ENCODE peak calls at places on chromosomes 2 and 18, in five cellular contexts. One of them, this sample, is unnamed.

GRCh38 chr2:239878686-239879085 is 146.5 kb downstream of the NDUFA10 start:
- DNase-seq in T-cell: no peak
- DNase-seq in Calu3: no peak
- DNase-seq in AG08396: no peak
- DNase-seq in RCC 7860: no peak
- DNase-seq in this sample: no peak

GRCh38 chr2:239297142-239298125 is 103.4 kb downstream of the HDAC4 start:
- DNase-seq in RCC 7860: peak
- DNase-seq in T-cell: no peak
- DNase-seq in AG08396: no peak
- DNase-seq in Calu3: no peak
- DNase-seq in this sample: no peak

GRCh38 chr2:143607446-143608110 is 478.4 kb downstream of the ARHGAP15 start:
- DNase-seq in RCC 7860: no peak
- DNase-seq in AG08396: peak
- DNase-seq in Calu3: no peak
- DNase-seq in T-cell: no peak
- DNase-seq in this sample: no peak

GRCh38 chr18:58520964-58521363 is 107.9 kb downstream of the ALPK2 start:
- DNase-seq in Calu3: peak
- DNase-seq in T-cell: no peak
- DNase-seq in RCC 7860: peak
- DNase-seq in AG08396: no peak
- DNase-seq in this sample: no peak

GRCh38 chr18:9673296-9674251 is 34.5 kb upstream of the RAB31 start:
- DNase-seq in Calu3: peak
- DNase-seq in RCC 7860: peak
- DNase-seq in AG08396: peak
- DNase-seq in T-cell: no peak
- DNase-seq in this sample: no peak

GRCh38 chr18:26747131-26747475 is 118.4 kb downstream of the AQP4 start:
- DNase-seq in Calu3: no peak
- DNase-seq in AG08396: no peak
- DNase-seq in RCC 7860: no peak
- DNase-seq in T-cell: no peak
- DNase-seq in this sample: no peak

GRCh38 chr18:61583548-61583947 is 250.3 kb downstream of the CDH20 start:
- DNase-seq in T-cell: no peak
- DNase-seq in Calu3: no peak
- DNase-seq in AG08396: no peak
- DNase-seq in RCC 7860: no peak
- DNase-seq in this sample: no peak

GRCh38 chr2:108585446-108585845 is 51.2 kb downstream of the LIMS1 start:
- DNase-seq in RCC 7860: no peak
- DNase-seq in T-cell: no peak
- DNase-seq in Calu3: no peak
- DNase-seq in AG08396: no peak
- DNase-seq in this sample: no peak

GRCh38 chr18:76980663-76981387 is 151.8 kb downstream of the MBP start:
- DNase-seq in AG08396: no peak
- DNase-seq in T-cell: no peak
- DNase-seq in Calu3: no peak
- DNase-seq in RCC 7860: no peak
- DNase-seq in this sample: no peak

GRCh38 chr2:5692561-5693287 is 540 bp downstream of the SOX11 start:
- DNase-seq in T-cell: no peak
- DNase-seq in Calu3: no peak
- DNase-seq in AG08396: peak
- DNase-seq in RCC 7860: no peak
- DNase-seq in this sample: no peak

GRCh38 chr18:75264195-75264594 is 53.6 kb downstream of the TSHZ1 start:
- DNase-seq in Calu3: no peak
- DNase-seq in AG08396: no peak
- DNase-seq in T-cell: no peak
- DNase-seq in RCC 7860: no peak
- DNase-seq in this sample: no peak

GRCh38 chr18:69774831-69775230 is 172.8 kb downstream of the CD226 start:
- DNase-seq in Calu3: no peak
- DNase-seq in AG08396: no peak
- DNase-seq in RCC 7860: no peak
- DNase-seq in T-cell: no peak
- DNase-seq in this sample: no peak

GRCh38 chr18:77067315-77068061 is 65.1 kb downstream of the MBP start:
- DNase-seq in Calu3: peak
- DNase-seq in AG08396: peak
- DNase-seq in T-cell: no peak
- DNase-seq in RCC 7860: peak
- DNase-seq in this sample: peak

GRCh38 chr18:70499218-70499691 is 210.4 kb downstream of the SOCS6 start:
- DNase-seq in Calu3: no peak
- DNase-seq in RCC 7860: no peak
- DNase-seq in T-cell: no peak
- DNase-seq in AG08396: no peak
- DNase-seq in this sample: no peak

GRCh38 chr2:187580462-187581124 is 26.4 kb upstream of the TFPI start:
- DNase-seq in AG08396: peak
- DNase-seq in RCC 7860: peak
- DNase-seq in Calu3: no peak
- DNase-seq in T-cell: no peak
- DNase-seq in this sample: no peak

GRCh38 chr2:96962567-96963203 is 23.7 kb downstream of the FAM178B start:
- DNase-seq in RCC 7860: no peak
- DNase-seq in Calu3: no peak
- DNase-seq in T-cell: peak
- DNase-seq in AG08396: no peak
- DNase-seq in this sample: peak

GRCh38 chr18:21341141-21341540 is 99.1 kb downstream of the GREB1L start:
- DNase-seq in RCC 7860: no peak
- DNase-seq in AG08396: no peak
- DNase-seq in T-cell: no peak
- DNase-seq in Calu3: no peak
- DNase-seq in this sample: no peak

GRCh38 chr2:42364653-42365052 is 3.6 kb upstream of the COX7A2L start:
- DNase-seq in AG08396: no peak
- DNase-seq in T-cell: no peak
- DNase-seq in RCC 7860: no peak
- DNase-seq in Calu3: no peak
- DNase-seq in this sample: no peak

GRCh38 chr18:67805261-67805660 is 288.7 kb upstream of the DSEL start:
- DNase-seq in Calu3: peak
- DNase-seq in AG08396: no peak
- DNase-seq in RCC 7860: no peak
- DNase-seq in T-cell: no peak
- DNase-seq in this sample: no peak

GRCh38 chr18:36441872-36442271 is 144.4 kb downstream of the FHOD3 start:
- DNase-seq in RCC 7860: peak
- DNase-seq in AG08396: peak
- DNase-seq in Calu3: no peak
- DNase-seq in T-cell: no peak
- DNase-seq in this sample: no peak

GRCh38 chr18:60188943-60189342 is 183.6 kb downstream of the MC4R start:
- DNase-seq in AG08396: no peak
- DNase-seq in RCC 7860: no peak
- DNase-seq in T-cell: no peak
- DNase-seq in Calu3: no peak
- DNase-seq in this sample: no peak

GRCh38 chr18:75111673-75112485 is 97.1 kb downstream of the PTGR3 start:
- DNase-seq in T-cell: no peak
- DNase-seq in AG08396: no peak
- DNase-seq in Calu3: no peak
- DNase-seq in RCC 7860: no peak
- DNase-seq in this sample: no peak

GRCh38 chr2:2569836-2570235 is 238.8 kb upstream of the MYT1L start:
- DNase-seq in T-cell: no peak
- DNase-seq in RCC 7860: no peak
- DNase-seq in AG08396: no peak
- DNase-seq in Calu3: no peak
- DNase-seq in this sample: no peak

GRCh38 chr2:151906633-151906998 is 78.4 kb upstream of the ARL5A start:
- DNase-seq in RCC 7860: no peak
- DNase-seq in Calu3: no peak
- DNase-seq in T-cell: no peak
- DNase-seq in AG08396: no peak
- DNase-seq in this sample: no peak

GRCh38 chr18:79798346-79798998 is 734 bp downstream of the KCNG2 start:
- DNase-seq in T-cell: no peak
- DNase-seq in RCC 7860: no peak
- DNase-seq in Calu3: no peak
- DNase-seq in AG08396: no peak
- DNase-seq in this sample: no peak

GRCh38 chr2:148578493-148578884 is 66.1 kb upstream of the EPC2 start:
- DNase-seq in RCC 7860: no peak
- DNase-seq in T-cell: no peak
- DNase-seq in AG08396: no peak
- DNase-seq in Calu3: no peak
- DNase-seq in this sample: no peak

GRCh38 chr2:196112408-196113039 is 43.9 kb upstream of the DNAH7 start:
- DNase-seq in Calu3: peak
- DNase-seq in T-cell: no peak
- DNase-seq in RCC 7860: peak
- DNase-seq in AG08396: no peak
- DNase-seq in this sample: no peak

GRCh38 chr2:64213607-64214275 is 69.5 kb upstream of the PELI1 start:
- DNase-seq in RCC 7860: no peak
- DNase-seq in T-cell: no peak
- DNase-seq in Calu3: no peak
- DNase-seq in AG08396: no peak
- DNase-seq in this sample: no peak

GRCh38 chr2:106197878-106198277 is 3.8 kb upstream of the UXS1 start:
- DNase-seq in AG08396: peak
- DNase-seq in Calu3: no peak
- DNase-seq in T-cell: no peak
- DNase-seq in RCC 7860: peak
- DNase-seq in this sample: no peak

GRCh38 chr2:195612515-195613495 is 44.2 kb upstream of the SLC39A10 start:
- DNase-seq in Calu3: peak
- DNase-seq in T-cell: no peak
- DNase-seq in RCC 7860: peak
- DNase-seq in AG08396: peak
- DNase-seq in this sample: no peak

GRCh38 chr2:40256649-40257048 is 195.2 kb downstream of the SLC8A1 start:
- DNase-seq in RCC 7860: no peak
- DNase-seq in Calu3: peak
- DNase-seq in T-cell: no peak
- DNase-seq in AG08396: no peak
- DNase-seq in this sample: no peak

GRCh38 chr18:36420826-36421225 is 123.3 kb downstream of the FHOD3 start:
- DNase-seq in T-cell: no peak
- DNase-seq in AG08396: no peak
- DNase-seq in Calu3: no peak
- DNase-seq in RCC 7860: no peak
- DNase-seq in this sample: no peak

This sample was measured in T-helper 9 cell.